ENCODE peak calls at places on chromosomes 11 and 22, in seven cellular contexts. N is CD8-positive, alpha-beta T cell; L is Peyer's patch; P is CD8-positive, alpha-beta memory T cell; U is sigmoid colon; J is tibial nerve; V is mesenchymal stem cell. G is an unnamed sample. For H3K9me3, the result is how much of the 10 kb centered on the place peaks cover.

GRCh38 chr11:109423860-109424190 is 1.8 kb downstream of the C11orf87 start:
- DNase-seq in L (no peak), P (no peak), V (no peak), J (no peak), U (no peak), N (no peak), G (no peak)

GRCh38 chr11:111378773-111379499 is at the start of gene POU2AF1:
- DNase-seq in U (no peak), L (peak), N (peak), V (no peak), P (peak), J (no peak), G (no peak)

GRCh38 chr11:20193307-20193706 is 33.0 kb upstream of the DBX1 start:
- DNase-seq in P (no peak), L (no peak), U (no peak), V (no peak), J (no peak), N (no peak), G (no peak)

GRCh38 chr11:43943931-43944751 is 1.7 kb downstream of the C11orf96 start:
- DNase-seq in N (no peak), V (no peak), U (peak), J (no peak), P (no peak), L (no peak), G (peak)

GRCh38 chr22:43424865-43425630 is 13.2 kb downstream of the MPPED1 start:
- DNase-seq in U (no peak), L (no peak), P (no peak), V (no peak), J (no peak), N (no peak), G (no peak)

GRCh38 chr22:23266780-23267179 is 86.5 kb downstream of the BCR start:
- DNase-seq in N (no peak), P (no peak), J (no peak), L (no peak), U (no peak), V (no peak), G (no peak)

GRCh38 chr22:45441158-45441557 is 27.7 kb downstream of the RIBC2 start:
- DNase-seq in J (peak), V (peak), N (peak), L (peak), U (peak), P (no peak), G (no peak)

GRCh38 chr11:62548545-62549335 is 2.1 kb upstream of the AHNAK start:
- DNase-seq in N (no peak), J (no peak), V (no peak), U (no peak), P (no peak), L (no peak), G (no peak)

GRCh38 chr22:39534092-39534506 is 1.6 kb upstream of the RPS19BP1 start:
- DNase-seq in V (no peak), U (no peak), L (no peak), N (no peak), J (no peak), P (no peak), G (no peak)

GRCh38 chr11:128373011-128373410 is 214.3 kb downstream of the ETS1 start:
- DNase-seq in V (no peak), U (no peak), L (no peak), J (no peak), N (no peak), P (no peak), G (no peak)

GRCh38 chr22:43633631-43634030 is 178.5 kb downstream of the EFCAB6 start:
- DNase-seq in L (no peak), P (no peak), J (no peak), V (no peak), U (no peak), N (no peak), G (no peak)

GRCh38 chr11:107609384-107610218 is 18.7 kb downstream of the ELMOD1 start:
- DNase-seq in L (no peak), U (no peak), V (no peak), N (no peak), P (no peak), J (no peak), G (no peak)

GRCh38 chr22:41411021-41411851 is 29.5 kb downstream of the TEF start:
- DNase-seq in L (no peak), V (peak), P (no peak), U (peak), N (no peak), J (no peak), G (no peak)

GRCh38 chr11:5690736-5691135 is 1.1 kb downstream of the TRIM22 start:
- DNase-seq in L (no peak), U (no peak), N (no peak), P (no peak), J (no peak), V (peak), G (no peak)

GRCh38 chr11:103450241-103450640 is 341.0 kb downstream of the DYNC2H1 start:
- DNase-seq in V (peak), N (no peak), L (no peak), U (no peak), J (no peak), P (no peak), G (no peak)

GRCh38 chr22:39820266-39820665 is 73.3 kb downstream of the ENTHD1 start:
- DNase-seq in L (no peak), U (no peak), P (no peak), J (no peak), N (no peak), V (peak), G (no peak)

GRCh38 chr11:46112961-46113617 is 8.2 kb downstream of the PHF21A start:
- DNase-seq in V (peak), U (no peak), N (peak), P (peak), J (no peak), L (no peak), G (no peak)

GRCh38 chr11:12642040-12642439 is 32.2 kb upstream of the TEAD1 start:
- DNase-seq in N (no peak), U (no peak), P (no peak), J (no peak), L (no peak), V (peak), G (no peak)

GRCh38 chr11:107598225-107599139 is 7.5 kb downstream of the ELMOD1 start:
- DNase-seq in P (no peak), J (no peak), U (no peak), N (no peak), V (peak), L (no peak), G (peak)

GRCh38 chr11:45110562-45110961 is 35.9 kb upstream of the PRDM11 start:
- DNase-seq in U (peak), L (no peak), J (no peak), V (peak), N (peak), P (peak), G (no peak)

GRCh38 chr11:41660585-41660984 is 201.1 kb upstream of the LRRC4C start:
- DNase-seq in L (no peak), P (no peak), V (no peak), U (no peak), N (no peak), J (no peak), G (no peak)

GRCh38 chr22:23253475-23254055 is 73.3 kb downstream of the BCR start:
- DNase-seq in L (no peak), J (no peak), U (no peak), N (no peak), V (no peak), P (no peak), G (no peak)

GRCh38 chr11:68431984-68432600 is 28.5 kb upstream of the PPP6R3 start:
- DNase-seq in N (no peak), L (no peak), J (no peak), V (no peak), U (no peak), P (no peak), G (no peak)

GRCh38 chr11:65274734-65275682 is 13.2 kb downstream of the POLA2 start:
- DNase-seq in P (peak), L (peak), N (peak), U (peak), V (peak), J (peak), G (peak)

GRCh38 chr11:61545341-61545740 is 35.5 kb downstream of the SYT7 start:
- DNase-seq in V (no peak), U (no peak), N (no peak), J (no peak), P (no peak), L (no peak), G (no peak)

GRCh38 chr11:104926771-104927470 is 28.7 kb upstream of the CASP12 start:
- DNase-seq in U (no peak), P (no peak), V (no peak), L (no peak), J (no peak), N (no peak), G (no peak)

GRCh38 chr22:27591060-27591459 is 210.5 kb downstream of the MN1 start:
- DNase-seq in V (no peak), N (no peak), U (no peak), P (no peak), L (no peak), J (no peak), G (no peak)

GRCh38 chr11:74641289-74641688 is 48.9 kb downstream of the POLD3 start:
- DNase-seq in P (no peak), U (no peak), J (no peak), V (no peak), N (no peak), L (no peak), G (no peak)

GRCh38 chr11:122020902-122021301 is 95.1 kb downstream of the BLID start:
- DNase-seq in N (no peak), P (no peak), V (peak), U (no peak), L (no peak), J (no peak), G (no peak)

GRCh38 chr11:3022982-3023381 is 30.9 kb upstream of the NAP1L4 start:
- DNase-seq in L (no peak), V (peak), U (no peak), N (no peak), J (no peak), P (no peak), G (no peak)

GRCh38 chr11:106087815-106088435 is 10.5 kb downstream of the AASDHPPT start:
- DNase-seq in L (peak), N (peak), J (peak), V (peak), U (peak), P (peak), G (peak)

GRCh38 chr22:38766076-38766777 is 10.4 kb upstream of the SUN2 start:
- DNase-seq in N (peak), V (peak), U (peak), J (peak), L (peak), P (peak), G (no peak)

GRCh38 chr11:16001044-16001568 is 355.2 kb downstream of the SOX6 start:
- DNase-seq in L (no peak), P (no peak), J (no peak), U (no peak), N (no peak), V (no peak), G (no peak)

GRCh38 chr11:17777086-17777725 is 42.6 kb downstream of the KCNC1 start:
- DNase-seq in J (no peak), V (no peak), P (no peak), N (no peak), L (no peak), U (peak), G (no peak)

GRCh38 chr22:45502215-45503070 is at the start of gene FBLN1:
- DNase-seq in N (no peak), V (peak), P (no peak), J (no peak), U (no peak), L (no peak), G (no peak)

GRCh38 chr11:98711011-98711410 is 309.7 kb upstream of the CNTN5 start:
- DNase-seq in J (no peak), V (no peak), N (no peak), L (no peak), P (no peak), U (no peak), G (no peak)

GRCh38 chr11:63793163-63793562 is 20.1 kb upstream of the SPINDOC start:
- DNase-seq in J (no peak), P (no peak), U (no peak), L (no peak), N (no peak), V (no peak), G (no peak)
- H3K9me3 ChIP-seq in J (under half), P (under half), U (under half), L (under half), N (under half), V (under half), G (under half)

GRCh38 chr22:49150801-49151221 is 676.9 kb downstream of the BRD1 start:
- DNase-seq in J (no peak), U (no peak), N (no peak), V (no peak), P (no peak), L (no peak), G (no peak)
- H3K9me3 ChIP-seq in J (under half), U (under half), N (under half), V (under half), P (under half), L (under half), G (under half)

GRCh38 chr11:35727140-35727539 is 64.6 kb downstream of the TRIM44 start:
- DNase-seq in U (no peak), L (no peak), P (no peak), J (no peak), N (no peak), V (no peak), G (no peak)
- H3K9me3 ChIP-seq in U (under half), L (under half), P (under half), J (under half), N (under half), V (under half), G (under half)

GRCh38 chr22:49639956-49640355 is 187.7 kb downstream of the BRD1 start:
- DNase-seq in L (no peak), N (no peak), J (no peak), P (no peak), U (no peak), V (no peak), G (no peak)
- H3K9me3 ChIP-seq in L (under half), N (under half), J (under half), P (under half), U (under half), V (under half), G (under half)

GRCh38 chr11:70487763-70488162 is 89.4 kb downstream of the CTTN start:
- DNase-seq in N (no peak), L (no peak), J (no peak), V (no peak), P (peak), U (no peak), G (no peak)
- H3K9me3 ChIP-seq in N (under half), L (under half), J (under half), V (under half), P (under half), U (under half), G (under half)

GRCh38 chr22:48624401-48624800 is 1203.3 kb downstream of the BRD1 start:
- DNase-seq in N (no peak), U (no peak), J (no peak), P (no peak), L (no peak), V (no peak), G (no peak)

GRCh38 chr22:48619721-48620120 is 1208.0 kb downstream of the BRD1 start:
- DNase-seq in P (no peak), V (no peak), J (no peak), N (no peak), U (no peak), L (no peak), G (no peak)

GRCh38 chr22:48618326-48618725 is 1209.3 kb downstream of the BRD1 start:
- DNase-seq in J (no peak), V (no peak), U (peak), P (no peak), N (no peak), L (no peak), G (no peak)

GRCh38 chr22:48622891-48623545 is 1204.7 kb downstream of the BRD1 start:
- DNase-seq in V (no peak), P (no peak), J (no peak), N (no peak), L (no peak), U (no peak), G (no peak)

DNA sequence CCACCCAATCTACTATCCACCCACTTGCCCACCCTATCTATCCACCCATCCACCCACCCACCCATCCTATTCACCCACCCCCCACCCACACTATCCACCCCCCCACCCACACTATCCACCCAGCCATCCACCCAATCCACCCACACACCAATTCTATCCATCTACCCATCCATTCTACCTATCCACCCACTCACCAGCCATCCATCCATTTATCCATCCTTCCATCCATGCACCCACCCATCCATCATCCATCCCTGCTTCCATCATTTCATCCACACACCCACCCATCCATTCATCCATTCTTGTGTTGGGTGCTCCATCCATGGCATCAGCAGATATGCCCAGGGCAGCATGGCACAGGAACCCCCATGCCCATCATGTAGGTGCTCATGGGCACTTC is 1206.6 kb downstream of the BRD1 start:
- DNase-seq in J (no peak), U (no peak), P (no peak), V (no peak), L (no peak), N (no peak), G (no peak)
- H3K9me3 ChIP-seq in J (under half), U (under half), P (under half), V (under half), L (under half), N (under half), G (under half)

DNA sequence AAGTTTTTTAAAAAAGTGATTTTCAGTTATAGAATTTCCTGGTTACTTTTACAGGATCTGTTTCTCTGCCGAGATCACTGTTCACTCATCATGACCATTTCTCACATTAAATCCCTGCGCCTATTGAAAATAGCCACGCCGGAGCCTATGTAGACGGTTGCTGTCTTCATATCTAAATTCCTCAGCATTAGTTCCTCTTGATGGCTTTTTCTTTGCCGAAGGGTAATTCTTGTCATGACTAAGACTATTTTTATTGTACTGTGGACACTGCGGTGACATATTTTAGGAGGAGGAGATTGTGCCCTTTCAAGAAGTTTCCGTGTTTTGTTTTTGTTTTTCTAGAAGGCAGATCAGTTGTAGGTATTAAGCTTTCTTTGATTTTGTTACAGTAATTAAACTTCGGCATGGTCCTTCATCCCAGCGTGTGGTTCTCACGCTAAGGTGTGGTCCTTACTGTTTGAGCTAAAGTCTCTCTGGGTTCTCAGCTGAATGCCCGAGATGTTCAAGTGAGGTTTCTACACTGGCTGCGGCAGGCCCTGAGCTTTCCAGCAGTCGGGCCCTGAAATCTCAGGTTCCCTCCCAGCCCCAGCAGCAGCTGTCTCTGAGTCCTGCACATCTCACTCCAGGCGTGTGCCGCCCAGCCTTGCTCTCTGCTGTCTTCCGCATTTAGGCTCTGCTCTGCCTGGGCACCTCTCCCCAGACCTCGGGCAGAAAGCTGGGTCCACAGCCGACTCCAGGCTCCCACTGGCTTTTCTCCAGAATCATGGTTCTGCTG is 1110.5 kb downstream of the TBC1D22A start:
- DNase-seq in P (no peak), L (no peak), V (no peak), J (no peak), U (no peak), N (no peak), G (no peak)
- H3K9me3 ChIP-seq in P (under half), L (under half), V (under half), J (under half), U (under half), N (under half), G (under half)

GRCh38 chr22:49104434-49104833 is 723.2 kb downstream of the BRD1 start:
- DNase-seq in U (no peak), P (peak), V (no peak), J (no peak), N (no peak), L (no peak), G (peak)

GRCh38 chr22:49101873-49102272 is 725.8 kb downstream of the BRD1 start:
- DNase-seq in J (no peak), V (no peak), L (no peak), P (peak), N (no peak), U (peak), G (peak)

GRCh38 chr22:49101225-49101624 is 726.4 kb downstream of the BRD1 start:
- DNase-seq in V (no peak), U (no peak), N (no peak), L (no peak), P (peak), J (no peak), G (peak)

GRCh38 chr22:49102367-49102766 is 725.3 kb downstream of the BRD1 start:
- DNase-seq in L (no peak), N (no peak), V (no peak), J (no peak), P (peak), U (peak), G (peak)

GRCh38 chr22:49103314-49104052 is 724.2 kb downstream of the BRD1 start:
- DNase-seq in L (no peak), N (no peak), J (no peak), V (no peak), U (peak), P (peak), G (peak)
- H3K9me3 ChIP-seq in L (under half), N (under half), J (under half), V (under half), U (under half), P (under half), G (under half)